ENCODE peak calls at places on chromosomes 7 and 10, in nine cellular contexts. F is upper lobe of right lung; O is kidney; B is astrocyte; T is hepatocyte; I is CD4-positive, CD25-positive, alpha-beta regulatory T cell; Q is cardiac muscle cell; P is left ventricle myocardium inferior; R is OCI-LY7. A is an unnamed sample.
A peak's percentile ranks its signal among the peaks of the same experiment; 100 is the strongest.

GRCh38 chr10:115914475-115914874 is 358.5 kb downstream of the GFRA1 start:
- DNase-seq in F (no peak), O (no peak), B (no peak), T (no peak), I (no peak), Q (no peak), P (no peak), R (no peak), A (no peak)

GRCh38 chr10:73841526-73842285 is 30.3 kb upstream of the NDST2 start:
- DNase-seq in F (no peak), O (no peak), B (no peak), T (no peak), I (no peak), Q (no peak), P (no peak), R (no peak), A (no peak)

GRCh38 chr7:2011266-2012043 is 221.3 kb downstream of the MAD1L1 start:
- DNase-seq in F (peak; percentile 63), O (peak; percentile 59), B (no peak), T (no peak), I (no peak), Q (no peak), P (peak; percentile 11), R (no peak), A (no peak)

GRCh38 chr10:64773357-64773756 is 1252.2 kb downstream of the REEP3 start:
- DNase-seq in F (no peak), O (no peak), B (no peak), T (no peak), I (no peak), Q (no peak), P (no peak), R (no peak), A (no peak)

GRCh38 chr10:66837335-66837734 is 88.5 kb upstream of the LRRTM3 start:
- DNase-seq in F (no peak), O (no peak), B (peak; percentile 76), T (no peak), I (no peak), Q (peak; percentile 79), P (no peak), R (no peak), A (no peak)

GRCh38 chr10:71837085-71837827 is 13.8 kb downstream of the PSAP start:
- DNase-seq in F (no peak), O (peak; percentile 74), B (no peak), T (no peak), I (peak; percentile 20), Q (no peak), P (no peak), R (peak; percentile 77), A (no peak)

GRCh38 chr10:82969405-82969804 is 1094.4 kb downstream of the NRG3 start:
- DNase-seq in F (no peak), O (no peak), B (no peak), T (peak; percentile 17), I (no peak), Q (peak; percentile 56), P (no peak), R (peak; percentile 9), A (no peak)

GRCh38 chr10:110373059-110373458 is 68.3 kb upstream of the SMNDC1 start:
- DNase-seq in F (no peak), O (no peak), B (peak; percentile 19), T (no peak), I (no peak), Q (no peak), P (no peak), R (no peak), A (no peak)

GRCh38 chr10:112548535-112549276 is 101.7 kb downstream of the VTI1A start:
- DNase-seq in F (no peak), O (no peak), B (no peak), T (no peak), I (no peak), Q (no peak), P (no peak), R (no peak), A (no peak)

DNA sequence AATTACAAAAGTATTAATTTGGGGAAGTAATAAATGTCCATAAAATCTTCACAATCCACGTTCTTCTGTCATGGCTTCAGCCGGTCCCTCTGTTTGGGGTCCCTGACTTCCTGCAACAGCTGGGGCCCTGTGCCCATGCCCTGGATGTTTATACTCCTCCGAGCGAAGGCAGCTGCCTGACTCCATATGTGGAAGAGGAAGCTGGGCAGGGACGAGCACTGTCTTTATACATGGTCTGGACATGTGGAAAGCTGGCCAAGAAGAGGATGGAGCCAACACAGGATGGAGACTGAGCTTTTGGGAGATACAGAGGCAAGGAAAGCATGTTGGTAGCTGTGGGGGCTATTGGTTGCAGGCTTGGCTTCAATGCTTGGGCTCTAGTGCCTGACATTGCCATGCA is 116.5 kb upstream of the EFCAB10 start:
- DNase-seq in F (no peak), O (no peak), B (no peak), T (no peak), I (no peak), Q (no peak), P (no peak), R (no peak), A (no peak)
- H3K27ac ChIP-seq in F (no peak overlapping the region), O (no peak overlapping the region), B (no peak overlapping the region), T (no peak overlapping the region), I (no peak overlapping the region), Q (no peak overlapping the region), P (no peak overlapping the region), R (no peak overlapping the region), A (no peak overlapping the region)

DNA sequence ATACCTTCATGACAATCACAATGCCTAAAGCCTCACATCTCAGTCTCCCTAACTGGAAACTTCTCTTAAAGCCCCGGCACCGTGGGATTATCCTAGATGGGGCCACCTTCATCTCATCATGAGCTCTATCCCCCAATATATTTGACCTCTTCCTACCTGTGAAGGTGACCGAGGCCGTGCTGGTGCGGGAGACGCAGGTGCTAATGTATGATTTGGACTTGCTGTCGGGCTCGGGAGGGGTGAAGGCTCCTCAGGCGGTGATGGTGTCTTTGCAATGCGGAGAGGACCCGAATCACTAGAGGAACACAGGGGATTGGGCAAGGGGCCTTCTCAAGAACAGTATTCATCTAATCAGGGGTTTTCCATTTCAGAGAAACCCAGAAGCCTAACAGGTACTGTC is 168.4 kb downstream of the AMPH start:
- DNase-seq in F (no peak), O (no peak), B (no peak), T (no peak), I (no peak), Q (no peak), P (no peak), R (no peak), A (no peak)
- H3K4me3 ChIP-seq in F (no peak overlapping the region), O (no peak overlapping the region), B (no peak overlapping the region), T (no peak overlapping the region), I (peak overlapping the region; percentile 64), Q (no peak overlapping the region), P (no peak overlapping the region), R (no peak overlapping the region), A (no peak overlapping the region)

DNA sequence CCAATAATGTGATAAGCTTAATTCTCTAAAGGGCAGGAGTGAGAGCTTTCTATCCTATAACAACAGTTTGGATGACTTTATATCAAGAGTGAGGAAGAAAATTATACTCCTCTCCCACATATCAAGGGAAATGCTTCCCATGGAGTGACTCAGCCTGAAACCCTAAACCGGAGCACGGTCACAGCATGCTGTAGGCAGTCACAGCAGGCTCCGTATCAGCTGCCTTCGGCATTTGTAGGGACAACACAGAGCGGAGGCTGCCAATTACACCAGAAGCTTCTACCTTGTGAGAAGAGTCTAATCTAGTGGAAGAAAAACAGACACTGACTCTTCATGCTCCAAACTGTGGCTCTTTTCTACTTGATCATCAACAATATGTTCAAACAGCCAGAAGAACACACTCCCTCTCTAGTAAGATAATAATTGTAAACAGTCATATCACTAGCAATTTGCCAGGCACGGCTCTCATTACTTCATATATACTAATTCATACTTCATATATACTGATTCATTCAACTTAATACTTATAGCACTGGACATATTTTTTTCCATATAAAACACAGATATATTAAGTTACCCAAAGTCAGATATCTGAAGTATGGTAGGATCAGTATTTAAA is 65.9 kb downstream of the DGKB start:
- DNase-seq in F (no peak), O (peak; percentile 35), B (peak; percentile 72), T (peak; percentile 34), I (no peak), Q (peak; percentile 64), P (peak; percentile 43), R (no peak), A (peak; percentile 63)
- H3K4me1 ChIP-seq in F (no peaks in the 10 kb centered on the region), O (no peaks in the 10 kb centered on the region), B (peaks cover 34% of the 10 kb centered on the region), T (peaks cover 5% of the 10 kb centered on the region), I (no peaks in the 10 kb centered on the region), Q (peaks cover 36% of the 10 kb centered on the region), P (peaks cover 44% of the 10 kb centered on the region), R (no peaks in the 10 kb centered on the region), A (no peaks in the 10 kb centered on the region)

GRCh38 chr10:119286983-119287612 is 79.7 kb downstream of the GRK5 start:
- DNase-seq in F (no peak), O (no peak), B (no peak), T (no peak), I (no peak), Q (no peak), P (no peak), R (no peak), A (no peak)

GRCh38 chr10:119283818-119284217 is 76.4 kb downstream of the GRK5 start:
- DNase-seq in F (no peak), O (no peak), B (no peak), T (no peak), I (peak; percentile 77), Q (no peak), P (no peak), R (peak; percentile 72), A (no peak)

GRCh38 chr10:119284679-119285096 is 77.3 kb downstream of the GRK5 start:
- DNase-seq in F (no peak), O (no peak), B (no peak), T (no peak), I (no peak), Q (no peak), P (peak; percentile 70), R (no peak), A (no peak)

GRCh38 chr10:119286516-119286915 is 79.1 kb downstream of the GRK5 start:
- DNase-seq in F (no peak), O (no peak), B (no peak), T (no peak), I (no peak), Q (no peak), P (no peak), R (no peak), A (no peak)

GRCh38 chr10:119285495-119286267 is 78.3 kb downstream of the GRK5 start:
- DNase-seq in F (no peak), O (no peak), B (no peak), T (no peak), I (peak; percentile 51), Q (no peak), P (no peak), R (no peak), A (no peak)
- H3K27ac ChIP-seq in F (no peak overlapping the region), O (no peak overlapping the region), B (no peak overlapping the region), T (no peak overlapping the region), I (peak overlapping the region; percentile 64), Q (no peak overlapping the region), P (peak overlapping the region; percentile 81), R (no peak overlapping the region), A (peak overlapping the region; percentile 20)

GRCh38 chr7:5478568-5479045 is 55.0 kb upstream of the TNRC18 start:
- DNase-seq in F (no peak), O (no peak), B (no peak), T (peak; percentile 62), I (no peak), Q (no peak), P (no peak), R (no peak), A (no peak)
- H3K4me3 ChIP-seq in F (peak overlapping the region; percentile 43), O (peak overlapping the region; percentile 31), B (no peak overlapping the region), T (no peak overlapping the region), I (no peak overlapping the region), Q (no peak overlapping the region), P (peak overlapping the region; percentile 63), R (no peak overlapping the region), A (no peak overlapping the region)